ENCODE peak calls at places on chromosome X, in nine cellular contexts. Q is Caco-2, W is kidney epithelial cell, V is GM06990, R is stomach, N is IMR-90, D is Peyer's patch, T is fibroblast of pulmonary artery, E is HCT116. H is an unnamed sample.
A peak's percentile ranks its signal among the peaks of the same experiment; 100 is the strongest.

GRCh38 chrX:15686818-15687685 is 22.4 kb upstream of the CLTRN start:
- DNase-seq in V (no peak), N (peak; percentile 61), D (peak; percentile 85), R (peak; percentile 67), E (peak; percentile 8), T (peak; percentile 66), Q (peak; percentile 54), W (no peak), H (peak; percentile 24)

GRCh38 chrX:115350696-115351408 is 61.3 kb downstream of the LUZP4 start:
- DNase-seq in D (no peak), T (no peak), E (no peak), Q (no peak), W (no peak), V (no peak), R (no peak), N (no peak), H (no peak)

GRCh38 chrX:40651620-40652223 is 4.4 kb upstream of the CXorf38 start:
- DNase-seq in W (no peak), T (peak; percentile 72), Q (peak; percentile 67), D (peak; percentile 90), E (peak; percentile 45), R (peak; percentile 77), V (peak; percentile 28), N (peak; percentile 65), H (peak; percentile 44)

GRCh38 chrX:54937416-54937815 is 16.8 kb downstream of the TRO start:
- DNase-seq in N (no peak), D (no peak), E (no peak), R (no peak), W (no peak), T (no peak), Q (no peak), V (no peak), H (no peak)

GRCh38 chrX:29241831-29242230 is 654.6 kb downstream of the IL1RAPL1 start:
- DNase-seq in Q (no peak), N (peak; percentile 62), E (no peak), R (no peak), D (no peak), T (no peak), V (no peak), W (no peak), H (no peak)

GRCh38 chrX:108000751-108001150 is 18.6 kb upstream of the TEX13B start:
- DNase-seq in V (no peak), W (no peak), N (no peak), E (no peak), T (peak; percentile 13), D (no peak), R (no peak), Q (no peak), H (no peak)

GRCh38 chrX:23980063-23980462 is 46.9 kb downstream of the KLHL15 start:
- DNase-seq in N (peak; percentile 14), E (no peak), T (no peak), V (no peak), R (no peak), Q (peak; percentile 28), D (no peak), W (no peak), H (no peak)

GRCh38 chrX:30278365-30278764 is 30.8 kb downstream of the NR0B1 start:
- DNase-seq in R (no peak), D (no peak), T (peak; percentile 34), N (peak; percentile 34), V (no peak), W (no peak), Q (no peak), E (no peak), H (no peak)

GRCh38 chrX:69493193-69493592 is 10.9 kb upstream of the NALF2 start:
- DNase-seq in V (no peak), R (peak; percentile 43), W (no peak), E (peak; percentile 33), T (peak; percentile 21), N (no peak), Q (peak; percentile 64), D (no peak), H (no peak)

GRCh38 chrX:11108253-11108941 is 2.7 kb upstream of the HCCS start:
- DNase-seq in Q (no peak), E (no peak), D (no peak), T (no peak), V (no peak), W (no peak), R (no peak), N (no peak), H (no peak)

GRCh38 chrX:11113731-11114130 is 2.6 kb downstream of the HCCS start:
- DNase-seq in R (no peak), N (peak; percentile 34), V (no peak), D (no peak), Q (no peak), W (no peak), E (no peak), T (peak; percentile 3), H (no peak)

GRCh38 chrX:11111947-11112346 is 815 bp downstream of the HCCS start:
- DNase-seq in E (no peak), D (no peak), R (no peak), W (no peak), T (no peak), N (no peak), Q (no peak), V (no peak), H (no peak)

GRCh38 chrX:11109968-11110367 is 1.2 kb upstream of the HCCS start:
- DNase-seq in D (no peak), V (no peak), R (no peak), T (no peak), Q (no peak), E (no peak), W (no peak), N (no peak), H (no peak)

DNA sequence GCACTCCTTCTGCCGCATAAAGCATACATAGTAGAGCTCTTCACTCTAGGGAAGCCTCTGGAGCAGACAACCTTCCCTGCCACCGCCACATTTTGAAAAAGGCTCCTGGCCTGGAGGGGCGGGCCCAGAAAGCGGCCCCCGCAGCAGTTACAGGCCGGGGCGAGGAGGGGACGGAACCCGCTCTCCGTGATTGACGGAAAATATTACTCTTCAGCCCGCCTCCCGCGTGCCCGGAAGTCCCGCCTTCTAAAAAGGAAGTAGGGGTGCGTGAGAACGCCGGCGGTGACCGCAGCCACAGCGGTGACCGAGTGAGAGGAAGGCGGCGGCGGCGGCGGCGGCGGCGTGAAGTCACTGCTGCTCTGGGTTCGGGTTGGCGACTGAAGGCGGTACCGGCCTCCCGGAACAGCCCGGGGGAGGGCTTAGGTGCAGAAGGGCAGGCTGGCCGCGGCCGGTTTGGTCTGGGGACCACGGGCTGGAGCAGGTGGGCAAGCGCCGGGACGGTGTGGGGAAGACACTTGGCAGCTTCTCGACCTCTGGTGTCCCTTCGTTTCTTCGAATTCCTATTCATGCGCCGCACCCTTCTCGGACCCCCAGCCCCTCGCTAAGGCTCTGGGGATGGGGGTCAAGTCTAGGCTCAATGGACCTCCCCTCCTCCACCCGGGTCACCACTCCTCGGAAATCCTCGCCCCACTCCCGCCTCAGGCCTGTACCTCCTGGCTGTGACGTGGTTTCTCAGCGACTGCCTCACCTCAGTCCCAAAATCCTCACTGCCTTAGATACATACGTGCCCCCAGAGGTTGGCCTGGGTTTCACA is at the start of gene HCCS:
- DNase-seq in T (peak; percentile 80), Q (peak; percentile 85), N (peak; percentile 79), R (peak; percentile 85), D (peak; percentile 92), W (peak; percentile 31), E (peak; percentile 54), V (peak; percentile 83), H (peak; percentile 52)
- TF ChIP-seq CTCF in T (no peak), Q (no peak), N (no peak), R (no peak), D (no peak), W (no peak), E (no peak), V (no peak), H (no peak)

GRCh38 chrX:131288188-131288587 is 918 bp downstream of the IGSF1 start:
- DNase-seq in E (no peak), T (no peak), W (no peak), V (no peak), R (no peak), Q (no peak), N (no peak), D (no peak), H (no peak)
- H3K4me3 ChIP-seq in E (no peak overlapping the region), T (no peak overlapping the region), W (no peak overlapping the region), V (no peak overlapping the region), R (no peak overlapping the region), Q (no peak overlapping the region), N (no peak overlapping the region), D (no peak overlapping the region), H (no peak overlapping the region)

GRCh38 chrX:110992611-110993010 is 103.4 kb upstream of the PAK3 start:
- DNase-seq in Q (peak; percentile 32), N (peak; percentile 13), D (peak; percentile 48), E (no peak), W (no peak), T (peak; percentile 23), R (peak; percentile 31), V (peak; percentile 1), H (no peak)
- TF ChIP-seq CTCF in Q (no peak), N (peak; percentile 44), D (peak; percentile 20), E (peak; percentile 44), W (peak; percentile 62), T (peak; percentile 38), R (no peak), V (peak; percentile 73), H (peak; percentile 48)

GRCh38 chrX:1452497-1453389 is at the start of gene ASMTL:
- DNase-seq in R (peak; percentile 100), Q (peak; percentile 99), T (peak; percentile 100), V (peak; percentile 96), D (peak; percentile 100), N (peak; percentile 99), E (peak; percentile 91), W (peak; percentile 63), H (peak; percentile 90)
- H3K4me3 ChIP-seq in R (peak within 1 kb of the TSS; percentile 93), Q (peak within 1 kb of the TSS; percentile 98), T (peak within 1 kb of the TSS; percentile 96), V (peak within 1 kb of the TSS; percentile 94), D (peak within 1 kb of the TSS; percentile 92), N (peak within 1 kb of the TSS; percentile 76), E (peak within 1 kb of the TSS; percentile 82), W (peak within 1 kb of the TSS; percentile 77), H (peak within 1 kb of the TSS; percentile 79)

GRCh38 chrX:152958524-152959465 is 35.1 kb downstream of the PNMA5 start:
- DNase-seq in D (peak; percentile 95), N (peak; percentile 85), Q (peak; percentile 87), R (peak; percentile 87), T (peak; percentile 92), E (peak; percentile 68), V (peak; percentile 91), W (peak; percentile 42), H (peak; percentile 67)
- TF ChIP-seq CTCF in D (peak; percentile 88), N (peak; percentile 88), Q (peak; percentile 74), R (peak; percentile 69), T (peak; percentile 58), E (peak; percentile 63), V (peak; percentile 89), W (peak; percentile 67), H (peak; percentile 74)

DNA sequence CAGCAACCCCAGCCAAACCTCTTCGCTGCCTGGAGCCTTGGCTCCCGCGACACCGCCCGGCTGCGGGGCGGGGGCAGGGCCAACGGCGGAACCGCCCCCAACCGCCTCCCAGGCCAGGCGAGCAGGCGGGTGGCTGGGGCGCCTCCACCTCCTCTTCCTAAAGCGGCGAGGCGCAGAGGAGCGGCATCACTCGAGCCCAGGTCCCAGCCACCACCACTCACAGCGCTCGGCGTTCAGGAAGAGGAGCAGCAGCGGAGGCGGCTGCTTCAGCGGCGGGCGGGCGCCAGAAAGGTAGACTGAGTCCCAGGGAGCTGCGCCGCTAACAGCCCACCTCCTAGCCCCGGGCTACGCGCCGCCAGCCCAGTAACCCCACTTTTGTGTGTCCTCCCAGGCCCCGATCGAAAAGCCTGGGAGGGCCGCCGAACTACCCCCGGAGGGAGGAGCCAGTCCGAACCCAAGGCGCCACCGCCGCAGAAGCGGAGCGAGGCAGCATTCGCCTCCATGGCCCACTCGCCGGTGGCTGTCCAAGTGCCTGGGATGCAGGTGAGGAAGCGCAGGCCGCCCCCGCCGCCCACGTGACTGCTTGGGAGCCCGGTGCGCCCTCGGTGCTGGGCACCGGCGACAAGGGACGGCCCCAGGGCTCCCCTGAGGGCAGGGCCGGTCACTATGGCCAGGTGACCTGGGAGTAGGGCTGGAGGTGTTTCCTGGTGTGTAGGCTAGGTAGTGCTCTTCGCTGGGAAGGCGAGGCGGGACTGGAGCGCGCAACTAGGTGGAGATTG is at the start of gene STK26:
- DNase-seq in D (peak; percentile 89), T (peak; percentile 65), W (peak; percentile 4), R (peak; percentile 79), Q (peak; percentile 86), V (peak; percentile 86), E (peak; percentile 43), N (no peak), H (no peak)
- H3K4me3 ChIP-seq in D (peak within 1 kb of the TSS; percentile 70), T (peak within 1 kb of the TSS; percentile 68), W (peak within 1 kb of the TSS; percentile 56), R (peak within 1 kb of the TSS; percentile 53), Q (peak within 1 kb of the TSS; percentile 79), V (peak within 1 kb of the TSS; percentile 85), E (peak within 1 kb of the TSS; percentile 60), N (peak within 1 kb of the TSS; percentile 23), H (peak within 1 kb of the TSS; percentile 90)

H was measured in GM12864.